ENCODE peak calls at places on chromosomes 5 and 9, in seven cellular contexts. D is hepatocyte, V is neural progenitor cell, I is tibial artery, Q is fibroblast of lung, A is right lobe of liver, S is psoas muscle. U is an unnamed sample.

GRCh38 chr9:16030513-16031185 is 477.8 kb downstream of the CCDC171 start:
- DNase-seq in Q (peak; percentile 99), V (no peak), A (no peak), D (no peak), I (no peak), S (no peak), U (no peak)

GRCh38 chr9:88533951-88534455 is 975 bp upstream of the NXNL2 start:
- DNase-seq in Q (peak; percentile 67), A (peak; percentile 26), I (peak; percentile 27), S (peak; percentile 23), V (peak; percentile 38), D (peak; percentile 73), U (no peak)

GRCh38 chr5:67696446-67696845 is 499.8 kb upstream of the CD180 start:
- DNase-seq in S (no peak), A (no peak), V (no peak), Q (no peak), D (no peak), I (no peak), U (no peak)

GRCh38 chr5:179287631-179288030 is 57.6 kb downstream of the ADAMTS2 start:
- DNase-seq in I (no peak), V (no peak), S (peak; percentile 10), A (peak; percentile 14), D (no peak), Q (no peak), U (peak; percentile 7)

GRCh38 chr5:31366941-31367340 is 165.0 kb downstream of the DROSHA start:
- DNase-seq in Q (peak; percentile 76), I (no peak), D (no peak), A (no peak), S (no peak), V (no peak), U (no peak)

GRCh38 chr5:86664173-86664572 is 46.4 kb downstream of the COX7C start:
- DNase-seq in V (no peak), Q (no peak), D (no peak), A (no peak), S (no peak), I (no peak), U (no peak)

GRCh38 chr5:55278778-55279177 is 28.7 kb downstream of the DHX29 start:
- DNase-seq in S (no peak), D (no peak), Q (peak; percentile 76), I (no peak), A (no peak), V (no peak), U (no peak)

GRCh38 chr5:3886521-3887461 is 291.2 kb downstream of the IRX1 start:
- DNase-seq in I (no peak), S (no peak), A (no peak), V (no peak), Q (peak; percentile 44), D (no peak), U (no peak)

GRCh38 chr9:74414325-74414724 is 82.8 kb upstream of the RORB start:
- DNase-seq in S (no peak), D (no peak), I (no peak), Q (no peak), A (no peak), V (no peak), U (no peak)

GRCh38 chr9:89822996-89823395 is 218.2 kb downstream of the GADD45G start:
- DNase-seq in V (no peak), D (no peak), A (no peak), S (no peak), Q (no peak), I (no peak), U (no peak)

GRCh38 chr5:125433457-125433856 is 687.0 kb upstream of the ZNF608 start:
- DNase-seq in A (no peak), D (no peak), Q (no peak), S (no peak), I (no peak), V (no peak), U (no peak)

DNA sequence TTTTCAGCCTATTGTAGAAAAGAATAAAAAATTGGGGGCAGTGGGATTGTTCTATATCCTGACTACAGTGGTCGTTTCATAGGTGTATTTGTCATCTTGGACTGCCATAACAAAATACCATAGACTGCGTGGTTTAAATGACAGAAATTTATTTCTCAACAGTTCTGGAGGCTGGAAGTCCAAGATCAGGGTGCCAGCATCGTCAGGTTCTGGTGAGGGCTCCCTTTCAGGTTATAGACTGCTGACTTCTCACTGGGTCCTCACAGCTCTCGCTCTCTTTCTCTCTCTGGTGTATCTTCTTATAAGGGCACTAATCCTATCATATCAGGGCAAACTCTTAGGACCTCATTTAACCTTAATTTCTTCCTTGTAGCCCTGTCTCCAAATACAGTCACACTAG is 356.7 kb upstream of the TRPC7 start:
- DNase-seq in S (no peak), A (no peak), Q (no peak), V (no peak), I (no peak), D (no peak), U (no peak)
- TF ChIP-seq CTCF in S (no peak), A (no peak), Q (no peak), V (no peak), I (no peak), D (no peak), U (no peak)

GRCh38 chr5:110082194-110082593 is 392.5 kb downstream of the MAN2A1 start:
- DNase-seq in V (no peak), D (no peak), S (no peak), Q (no peak), I (no peak), A (no peak), U (no peak)

GRCh38 chr5:110072646-110073045 is 382.9 kb downstream of the MAN2A1 start:
- DNase-seq in A (no peak), Q (peak; percentile 19), I (no peak), V (no peak), S (no peak), D (no peak), U (no peak)

GRCh38 chr5:110073534-110073933 is 383.8 kb downstream of the MAN2A1 start:
- DNase-seq in A (no peak), D (no peak), Q (no peak), V (no peak), I (no peak), S (no peak), U (no peak)

GRCh38 chr5:110075656-110076055 is 385.9 kb downstream of the MAN2A1 start:
- DNase-seq in I (no peak), A (no peak), D (no peak), V (no peak), S (no peak), Q (no peak), U (no peak)

GRCh38 chr5:110077147-110077546 is 387.4 kb downstream of the MAN2A1 start:
- DNase-seq in V (no peak), S (no peak), D (no peak), Q (no peak), I (no peak), A (no peak), U (no peak)
- H3K4me3 ChIP-seq in V (no peak overlapping the region), S (no peak overlapping the region), D (no peak overlapping the region), Q (no peak overlapping the region), I (no peak overlapping the region), A (no peak overlapping the region), U (no peak overlapping the region)

DNA sequence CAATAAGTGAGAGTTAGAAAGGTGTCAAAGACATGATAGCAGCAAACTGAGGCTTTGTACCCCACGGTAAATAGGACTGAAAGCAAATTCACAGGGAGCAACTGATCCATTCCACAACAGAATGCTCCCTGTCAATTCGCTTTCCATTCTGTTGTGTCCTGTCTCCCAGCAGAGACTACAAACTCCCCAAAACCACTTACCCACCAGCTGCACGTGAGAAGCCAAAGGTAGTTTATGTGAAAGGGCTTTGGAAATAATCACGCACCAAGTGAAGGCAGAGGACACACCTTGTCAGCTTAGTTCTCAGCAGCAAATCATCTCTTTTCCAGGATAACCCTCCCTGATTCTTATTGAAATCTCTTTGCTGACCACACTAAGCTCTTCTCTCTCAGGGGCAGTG is 46.6 kb upstream of the IL17B start:
- DNase-seq in V (no peak), I (no peak), S (no peak), A (no peak), D (no peak), Q (no peak), U (no peak)
- H3K4me1 ChIP-seq in V (peaks cover 33% of the 10 kb centered on the region), I (peaks cover 53% of the 10 kb centered on the region), S (peaks cover 10% of the 10 kb centered on the region), A (no peaks in the 10 kb centered on the region), D (peaks cover 22% of the 10 kb centered on the region), Q (peaks cover 64% of the 10 kb centered on the region), U (peaks cover 66% of the 10 kb centered on the region)

DNA sequence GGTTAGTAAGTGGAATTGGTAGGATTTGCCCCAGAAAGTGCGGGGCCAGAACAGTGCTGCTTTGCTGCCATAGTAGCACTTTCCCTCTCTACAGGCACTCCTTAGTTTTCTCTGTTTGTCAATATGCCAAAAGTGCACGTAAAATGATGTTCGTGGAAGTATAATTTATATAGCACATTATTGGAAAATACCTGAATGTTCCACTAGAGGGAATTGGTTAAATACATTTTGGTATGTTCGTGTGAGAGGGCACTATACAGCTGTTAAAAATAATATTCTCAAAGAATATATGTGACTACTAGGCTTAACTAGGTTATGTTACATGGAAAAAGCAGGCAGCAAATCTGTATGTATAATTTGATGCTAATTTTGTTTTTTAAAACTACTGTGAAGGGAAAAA is 184.0 kb upstream of the GDNF start:
- DNase-seq in A (no peak), I (no peak), Q (no peak), V (no peak), S (no peak), D (no peak), U (no peak)
- TF ChIP-seq CTCF in A (peak; percentile 28), I (no peak), Q (no peak), V (no peak), S (peak; percentile 26), D (peak; percentile 20), U (peak; percentile 28)

DNA sequence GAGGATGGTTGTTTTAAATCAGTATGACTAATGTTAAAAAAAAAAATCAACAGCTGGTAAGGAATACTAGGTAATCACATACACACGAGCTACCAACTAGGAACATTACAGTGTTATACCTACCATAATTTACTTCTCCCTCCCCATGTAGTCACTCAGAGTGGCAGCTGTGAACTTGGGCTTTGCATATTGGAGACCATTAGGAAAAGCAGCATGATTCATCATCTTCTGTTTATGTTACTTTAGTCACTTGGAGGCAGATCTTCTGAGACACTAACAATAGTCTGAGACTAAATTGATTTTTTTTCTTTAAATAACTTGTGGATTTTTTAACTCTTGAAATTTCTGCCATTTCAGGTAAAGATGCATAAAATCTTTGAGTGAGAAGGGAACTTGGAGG is 141.5 kb upstream of the NR4A3 start:
- DNase-seq in A (no peak), D (no peak), S (no peak), V (no peak), Q (peak; percentile 70), I (no peak), U (no peak)
- H3K4me3 ChIP-seq in A (no peak overlapping the region), D (no peak overlapping the region), S (no peak overlapping the region), V (no peak overlapping the region), Q (no peak overlapping the region), I (no peak overlapping the region), U (no peak overlapping the region)